ENCODE peak calls at places on chromosomes 7 and 10, in seven cellular contexts. K is M059J; N is nucleus accumbens; C is stimulated activated CD4-positive, alpha-beta T cell treated with anti-CD3 and anti-CD28 coated beads, Interleukin-15, amount 100 ng/mL, for 24 hours; M is cardiac muscle cell; I is NCI-H2029; B is PC-9. J is an unnamed sample.

GRCh38 chr7:66859794-66860645 is 61.0 kb upstream of the TMEM248 start:
- DNase-seq in K (peak), C (peak), N (peak), B (no peak), M (no peak), I (peak), J (no peak)

GRCh38 chr10:88417337-88417736 is 165.8 kb downstream of the RNLS start:
- DNase-seq in B (no peak), N (no peak), C (no peak), M (peak), K (no peak), I (no peak), J (no peak)

GRCh38 chr10:42934351-42934811 is 142.5 kb upstream of the RET start:
- DNase-seq in B (no peak), C (no peak), M (no peak), N (no peak), K (no peak), I (no peak), J (no peak)

GRCh38 chr7:106064329-106064728 is 47.8 kb downstream of the SYPL1 start:
- DNase-seq in B (no peak), N (no peak), K (no peak), C (no peak), M (no peak), I (no peak), J (no peak)

GRCh38 chr7:47180268-47180826 is 401.6 kb downstream of the TNS3 start:
- DNase-seq in M (peak), N (peak), I (peak), B (peak), C (peak), K (peak), J (peak)

GRCh38 chr7:55053651-55054226 is 34.9 kb downstream of the EGFR start:
- DNase-seq in C (no peak), K (no peak), B (peak), N (no peak), I (no peak), M (no peak), J (no peak)

GRCh38 chr10:24153537-24153936 is 55.4 kb upstream of the KIAA1217 start:
- DNase-seq in N (no peak), C (no peak), K (peak), B (no peak), M (no peak), I (no peak), J (no peak)

GRCh38 chr10:68560916-68561691 is 967 bp downstream of the TET1 start:
- DNase-seq in M (peak), I (no peak), N (no peak), B (no peak), C (peak), K (peak), J (no peak)

GRCh38 chr7:84663224-84663623 is 468.6 kb upstream of the SEMA3A start:
- DNase-seq in I (no peak), M (no peak), K (no peak), C (no peak), N (no peak), B (no peak), J (no peak)

GRCh38 chr10:77236700-77237099 is 400.9 kb downstream of the KCNMA1 start:
- DNase-seq in K (peak), B (no peak), N (no peak), I (no peak), M (no peak), C (no peak), J (no peak)

GRCh38 chr10:132077091-132077490 is 11.3 kb downstream of the JAKMIP3 start:
- DNase-seq in I (no peak), C (no peak), B (no peak), K (no peak), M (no peak), N (no peak), J (no peak)

GRCh38 chr7:3106353-3106752 is 62.7 kb upstream of the CARD11 start:
- DNase-seq in N (no peak), K (no peak), I (no peak), C (peak), M (no peak), B (peak), J (no peak)

GRCh38 chr10:77744249-77744648 is 106.6 kb upstream of the KCNMA1 start:
- DNase-seq in C (no peak), M (no peak), B (peak), I (no peak), N (no peak), K (peak), J (no peak)

GRCh38 chr10:132102071-132102716 is 36.4 kb downstream of the JAKMIP3 start:
- DNase-seq in K (no peak), B (no peak), C (no peak), N (no peak), I (no peak), M (no peak), J (no peak)

GRCh38 chr10:44917848-44918247 is 6.7 kb downstream of the TMEM72 start:
- DNase-seq in I (no peak), M (no peak), K (no peak), C (no peak), B (no peak), N (no peak), J (no peak)

GRCh38 chr10:33334839-33335549 is 527 bp upstream of the NRP1 start:
- DNase-seq in I (peak), C (peak), K (peak), N (peak), M (peak), B (peak), J (peak)

GRCh38 chr7:101941481-101942383 is 124.3 kb downstream of the CUX1 start:
- DNase-seq in C (no peak), M (peak), B (peak), N (no peak), I (no peak), K (peak), J (no peak)

GRCh38 chr10:46285966-46286620 is 704 bp upstream of the ANTXRL start:
- DNase-seq in B (no peak), M (no peak), N (no peak), K (no peak), C (no peak), I (no peak), J (no peak)

GRCh38 chr7:110759069-110759468 is 331.9 kb upstream of the LRRN3 start:
- DNase-seq in N (no peak), B (peak), K (no peak), M (no peak), C (no peak), I (no peak), J (no peak)

GRCh38 chr7:31882187-31882586 is 188.0 kb downstream of the PDE1C start:
- DNase-seq in K (peak), M (no peak), C (no peak), N (peak), I (no peak), B (no peak), J (no peak)

GRCh38 chr7:133777701-133778100 is 349.4 kb upstream of the LRGUK start:
- DNase-seq in M (no peak), C (no peak), B (no peak), K (no peak), I (no peak), N (no peak), J (no peak)

GRCh38 chr7:120988591-120989299 is at the start of gene CPED1:
- DNase-seq in B (no peak), I (peak), N (peak), K (peak), C (peak), M (peak), J (peak)

GRCh38 chr10:84329094-84329611 is 764 bp downstream of the CCSER2 start:
- DNase-seq in B (no peak), N (no peak), I (no peak), M (peak), K (peak), C (peak), J (no peak)

GRCh38 chr10:43815486-43815885 is 166.8 kb upstream of the ZNF32 start:
- DNase-seq in M (no peak), B (no peak), N (no peak), I (no peak), K (no peak), C (no peak), J (no peak)

GRCh38 chr7:137127806-137128205 is 215.7 kb downstream of the PTN start:
- DNase-seq in M (no peak), N (no peak), I (no peak), B (no peak), K (no peak), C (no peak), J (no peak)

GRCh38 chr7:116786791-116787443 is 75.5 kb upstream of the CAPZA2 start:
- DNase-seq in B (peak), I (no peak), K (peak), M (peak), C (peak), N (no peak), J (no peak)

GRCh38 chr7:47581821-47582747 is at the start of gene TNS3:
- DNase-seq in C (no peak), B (peak), N (no peak), I (peak), M (peak), K (peak), J (peak)

GRCh38 chr7:157670490-157671357 is 333.9 kb downstream of the DNAJB6 start:
- DNase-seq in N (no peak), K (peak), M (no peak), I (no peak), C (no peak), B (no peak), J (no peak)

GRCh38 chr7:37901236-37901827 is 15.3 kb downstream of the SFRP4 start:
- DNase-seq in N (no peak), K (peak), M (peak), C (no peak), I (no peak), B (no peak), J (no peak)

GRCh38 chr7:157558516-157558874 is 221.7 kb downstream of the DNAJB6 start:
- DNase-seq in I (no peak), K (no peak), M (no peak), B (no peak), C (no peak), N (no peak), J (no peak)

GRCh38 chr7:120588862-120589261 is 269.1 kb downstream of the TSPAN12 start:
- DNase-seq in I (no peak), C (no peak), B (no peak), M (no peak), K (no peak), N (no peak), J (no peak)

GRCh38 chr7:32574626-32575025 is 79.3 kb downstream of the AVL9 start:
- DNase-seq in I (no peak), C (no peak), M (no peak), K (no peak), B (no peak), N (no peak), J (no peak)

GRCh38 chr7:13198036-13198435 is 510.6 kb downstream of the ARL4A start:
- DNase-seq in K (no peak), C (no peak), N (no peak), I (no peak), M (no peak), B (no peak), J (no peak)